ENCODE peak calls at places on chromosomes 4 and X, in ten cellular contexts. N, S, F, Y, V, M, L, D, X and Z are unnamed samples.

GRCh38 chr4:113316879-113317278 is 267.4 kb downstream of the ANK2 start:
- DNase-seq in M (no peak), L (no peak), N (no peak), F (no peak), X (no peak), S (no peak), Y (no peak), V (no peak), D (no peak), Z (no peak)

GRCh38 chrX:154534526-154535322 is 11.9 kb downstream of the G6PD start:
- DNase-seq in S (peak), N (peak), X (no peak), Y (peak), D (peak), L (peak), M (peak), F (peak), V (peak), Z (peak)

GRCh38 chr4:86818211-86818610 is 31.0 kb downstream of the SLC10A6 start:
- DNase-seq in X (no peak), M (no peak), F (no peak), D (no peak), Y (no peak), S (no peak), V (peak), N (no peak), L (no peak), Z (no peak)

GRCh38 chrX:97968376-97969104 is 1084.8 kb downstream of the RPA4 start:
- DNase-seq in D (no peak), S (no peak), Y (no peak), X (no peak), M (no peak), L (no peak), V (no peak), N (no peak), F (no peak), Z (no peak)

GRCh38 chr4:24102621-24103020 is 212.8 kb upstream of the PPARGC1A start:
- DNase-seq in M (no peak), L (no peak), S (no peak), D (no peak), N (no peak), Y (no peak), V (no peak), F (no peak), X (no peak), Z (no peak)

GRCh38 chrX:19440713-19441112 is 74.6 kb downstream of the MAP3K15 start:
- DNase-seq in N (no peak), D (no peak), L (no peak), Y (no peak), M (no peak), F (no peak), S (no peak), V (peak), X (no peak), Z (no peak)

GRCh38 chrX:30622361-30622760 is 30.9 kb upstream of the GK start:
- DNase-seq in N (no peak), D (no peak), M (no peak), S (no peak), F (no peak), Y (no peak), V (no peak), X (no peak), L (no peak), Z (no peak)

GRCh38 chr4:65089666-65090065 is 580.6 kb downstream of the EPHA5 start:
- DNase-seq in Y (no peak), V (no peak), N (no peak), X (no peak), S (no peak), L (no peak), F (no peak), M (no peak), D (no peak), Z (no peak)

GRCh38 chr4:81491943-81492342 is 20.2 kb upstream of the RASGEF1B start:
- DNase-seq in Y (no peak), F (no peak), M (no peak), L (no peak), S (no peak), N (no peak), D (no peak), X (no peak), V (no peak), Z (no peak)

GRCh38 chrX:43469391-43470054 is 186.6 kb upstream of the MAOA start:
- DNase-seq in L (no peak), X (no peak), N (no peak), V (no peak), Y (no peak), S (no peak), M (no peak), D (no peak), F (no peak), Z (no peak)

GRCh38 chr4:105994061-105994460 is 98.8 kb downstream of the NPNT start:
- DNase-seq in L (no peak), V (no peak), X (no peak), F (no peak), Y (no peak), D (no peak), N (no peak), M (peak), S (no peak), Z (no peak)

GRCh38 chr4:115108850-115109249 is 4.6 kb downstream of the NDST4 start:
- DNase-seq in S (no peak), V (no peak), M (no peak), X (no peak), L (no peak), F (no peak), Y (no peak), D (no peak), N (no peak), Z (no peak)

GRCh38 chr4:80136238-80136637 is 61.1 kb upstream of the PRDM8 start:
- DNase-seq in S (no peak), F (no peak), L (no peak), Y (no peak), X (no peak), V (no peak), M (no peak), N (no peak), D (no peak), Z (no peak)

DNA sequence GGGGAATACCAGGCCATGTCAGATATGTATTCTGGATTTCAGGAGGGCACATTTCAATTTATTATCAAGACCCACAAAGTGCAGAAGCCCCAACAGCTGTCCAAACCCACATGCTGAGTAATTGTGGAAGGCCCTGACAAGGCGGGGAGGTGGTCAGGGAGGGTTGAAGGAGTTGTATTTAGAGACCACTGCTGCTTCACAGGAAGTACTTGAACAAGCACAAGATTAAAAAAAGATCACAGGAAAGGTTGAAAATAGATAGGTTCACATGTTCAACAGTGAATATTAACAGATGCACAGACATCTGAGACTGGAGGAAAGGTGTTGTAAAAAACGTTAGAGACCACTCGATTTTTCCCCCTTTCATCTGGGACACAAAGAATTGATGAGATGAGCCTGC is 17.9 kb downstream of the ATP8A1 start:
- DNase-seq in Y (no peak), V (no peak), F (no peak), X (no peak), M (no peak), L (no peak), N (no peak), S (no peak), D (no peak), Z (no peak)
- TF ChIP-seq POLR2A in Y (no peak), V (no peak), F (no peak), X (no peak), M (no peak), L (no peak), N (no peak), S (no peak), D (no peak), Z (no peak)

GRCh38 chr4:139295317-139296299 is 5.7 kb upstream of the NAA15 start:
- DNase-seq in Y (peak), V (peak), F (peak), N (peak), S (peak), M (peak), D (peak), X (no peak), L (peak), Z (peak)
- TF ChIP-seq POLR2A in Y (peak), V (peak), F (peak), N (peak), S (peak), M (peak), D (no peak), X (no peak), L (no peak), Z (peak)

DNA sequence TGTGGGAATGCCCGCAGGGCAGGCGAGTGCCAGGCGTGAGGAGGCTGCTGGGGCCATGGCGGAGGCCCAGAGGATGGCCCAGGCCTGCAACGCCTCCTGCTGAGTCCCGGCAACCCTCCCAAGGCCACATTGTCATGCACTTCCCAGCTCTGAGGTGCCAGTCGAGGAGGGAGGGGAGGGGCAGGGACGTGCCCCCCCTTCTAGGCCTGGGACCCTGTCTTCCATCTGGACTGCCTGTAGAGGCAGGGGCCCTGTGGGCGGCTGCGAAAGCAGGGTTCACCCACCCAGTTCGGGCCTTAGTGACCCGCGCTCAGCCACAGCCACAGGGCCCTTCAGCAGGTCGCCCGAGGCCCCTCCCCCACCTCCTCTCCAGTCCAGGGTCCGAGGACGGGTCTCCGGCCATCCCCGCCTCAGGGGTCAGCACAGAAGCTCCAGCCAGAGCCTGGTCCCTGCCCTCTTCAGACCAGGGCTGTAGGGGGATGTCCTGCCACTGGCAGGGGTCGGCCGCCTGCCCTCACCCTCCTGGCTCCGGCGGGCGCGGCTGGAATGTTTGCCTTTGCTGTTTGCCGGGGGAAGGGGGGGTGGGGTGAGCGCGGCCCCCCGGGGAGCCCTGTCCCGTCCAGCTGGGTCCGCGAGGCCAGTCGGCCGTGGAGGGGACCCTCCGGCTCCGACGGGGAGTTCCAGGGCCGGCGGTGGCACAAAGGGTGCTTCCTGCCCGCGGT is 26.6 kb upstream of the FGFR3 start:
- DNase-seq in N (peak), X (no peak), L (no peak), F (no peak), Y (no peak), D (no peak), V (no peak), S (no peak), M (no peak), Z (no peak)
- TF ChIP-seq POLR2A in N (peak), X (no peak), L (no peak), F (no peak), Y (no peak), D (no peak), V (no peak), S (no peak), M (no peak), Z (no peak)

GRCh38 chrX:119693032-119693995 is at the start of gene SEPTIN6:
- DNase-seq in D (peak), X (no peak), N (peak), V (peak), M (peak), Y (peak), S (peak), F (peak), L (peak), Z (peak)

GRCh38 chrX:119690921-119691716 is 1.8 kb downstream of the SEPTIN6 start:
- DNase-seq in D (no peak), X (no peak), Y (peak), M (no peak), S (peak), V (peak), N (no peak), F (no peak), L (no peak), Z (no peak)

GRCh38 chrX:119693996-119694451 is 1.1 kb upstream of the SEPTIN6 start:
- DNase-seq in X (no peak), D (peak), M (no peak), S (no peak), F (peak), V (no peak), L (no peak), N (no peak), Y (peak), Z (no peak)

GRCh38 chrX:119694601-119695534 is 1.9 kb upstream of the SEPTIN6 start:
- DNase-seq in V (no peak), L (no peak), S (no peak), M (no peak), X (no peak), F (no peak), D (peak), Y (peak), N (peak), Z (no peak)

DNA sequence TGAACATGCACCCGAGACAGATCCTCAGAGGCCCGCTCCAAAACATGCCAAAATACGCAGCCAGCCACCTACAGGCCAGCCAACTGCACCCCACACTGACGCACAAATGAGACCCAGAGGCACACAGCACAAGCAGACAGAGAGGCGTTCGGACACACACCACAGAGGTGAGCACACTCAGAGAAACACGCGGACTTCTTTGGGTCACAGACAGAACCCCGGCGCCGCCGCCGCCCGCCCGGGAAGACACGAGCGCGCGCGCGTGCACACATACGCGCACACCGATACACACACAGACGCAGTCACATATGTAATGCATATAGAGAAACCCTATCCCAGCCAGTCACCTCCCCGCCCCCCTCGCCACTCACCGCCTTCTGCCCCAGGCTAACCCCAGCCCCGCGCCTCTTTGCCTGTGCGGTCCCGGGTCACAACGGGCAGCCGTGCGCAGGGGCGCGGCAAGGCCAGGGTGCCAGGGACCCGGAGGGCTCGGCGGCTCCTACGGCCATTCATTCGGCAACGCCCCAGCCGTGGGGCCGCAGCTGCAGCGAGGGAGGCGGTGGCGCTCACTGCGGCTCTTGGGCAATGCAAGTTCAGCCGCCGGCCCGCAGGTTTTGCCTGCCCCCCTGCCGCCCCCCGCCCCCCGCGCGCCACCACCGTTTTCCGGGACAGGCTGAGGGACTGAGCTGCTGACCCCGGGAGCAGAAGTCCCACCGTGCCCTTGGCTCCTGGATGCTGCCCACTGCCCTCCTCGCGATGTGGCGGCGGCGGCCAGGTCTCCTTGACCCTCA is 532 bp downstream of the SEPTIN6 start:
- DNase-seq in S (peak), X (no peak), N (no peak), L (no peak), F (peak), Y (peak), V (peak), D (peak), M (peak), Z (peak)
- TF ChIP-seq POLR2A in S (no peak), X (no peak), N (no peak), L (no peak), F (no peak), Y (no peak), V (no peak), D (no peak), M (no peak), Z (no peak)

GRCh38 chr4:168321006-168321405 is 2.5 kb upstream of the DDX60 start:
- DNase-seq in L (no peak), Y (peak), M (no peak), D (no peak), F (no peak), S (no peak), N (no peak), V (no peak), X (no peak), Z (no peak)

GRCh38 chr4:168319486-168320019 is 1.0 kb upstream of the DDX60 start:
- DNase-seq in F (no peak), V (no peak), S (no peak), N (no peak), M (no peak), X (no peak), D (no peak), L (no peak), Y (peak), Z (no peak)

GRCh38 chr4:168318266-168318895 is at the start of gene DDX60:
- DNase-seq in D (peak), S (peak), V (peak), L (peak), X (no peak), N (peak), M (peak), F (peak), Y (peak), Z (peak)
- TF ChIP-seq POLR2A in D (no peak), S (no peak), V (peak), L (no peak), X (no peak), N (no peak), M (no peak), F (peak), Y (peak), Z (peak)

GRCh38 chrX:107674480-107675364 is 46.4 kb downstream of the PRPS1 start:
- DNase-seq in F (peak), N (no peak), X (no peak), M (peak), L (peak), S (peak), V (no peak), D (peak), Y (peak), Z (no peak)
- TF ChIP-seq POLR2A in F (no peak), N (no peak), X (no peak), M (no peak), L (peak), S (no peak), V (no peak), D (no peak), Y (peak), Z (no peak)

GRCh38 chr4:186102931-186103330 is 1.6 kb upstream of the FAM149A start:
- DNase-seq in M (no peak), Y (no peak), F (no peak), S (no peak), X (no peak), N (no peak), L (no peak), V (no peak), D (no peak), Z (no peak)

GRCh38 chr4:186104895-186105720 is 604 bp downstream of the FAM149A start:
- DNase-seq in D (no peak), V (no peak), L (no peak), X (no peak), N (no peak), F (peak), M (peak), Y (no peak), S (no peak), Z (no peak)

GRCh38 chr4:186108391-186108790 is 3.9 kb downstream of the FAM149A start:
- DNase-seq in M (no peak), Y (no peak), N (no peak), D (no peak), S (no peak), V (no peak), F (no peak), L (no peak), X (no peak), Z (no peak)

GRCh38 chr4:186104114-186104894 is at the start of gene FAM149A:
- DNase-seq in V (no peak), F (peak), X (no peak), N (no peak), D (no peak), Y (no peak), S (no peak), L (no peak), M (peak), Z (no peak)

GRCh38 chr4:186105721-186106335 is 1.3 kb downstream of the FAM149A start:
- DNase-seq in N (no peak), X (no peak), M (no peak), L (no peak), V (no peak), F (no peak), Y (no peak), D (no peak), S (peak), Z (no peak)
- TF ChIP-seq POLR2A in N (no peak), X (no peak), M (no peak), L (no peak), V (no peak), F (no peak), Y (no peak), D (no peak), S (no peak), Z (no peak)